ENCODE peak calls at places on chromosomes 12 and 14, in six cellular contexts. One of them, this sample, is unnamed.

GRCh38 chr14:79629891-79630560 is 581.3 kb downstream of the DIO2 start:
- DNase-seq in breast epithelium: no peak
- DNase-seq in H1: no peak
- DNase-seq in transverse colon: no peak
- DNase-seq in HCT116: no peak
- DNase-seq in GM23338: no peak
- DNase-seq in this sample: no peak

GRCh38 chr14:31405599-31406251 is 14.6 kb downstream of the HEATR5A start:
- DNase-seq in transverse colon: no peak
- DNase-seq in H1: no peak
- DNase-seq in breast epithelium: no peak
- DNase-seq in HCT116: no peak
- DNase-seq in GM23338: no peak
- DNase-seq in this sample: no peak

GRCh38 chr12:6790496-6791150 is 1.3 kb downstream of the CD4 start:
- DNase-seq in breast epithelium: no peak
- DNase-seq in HCT116: no peak
- DNase-seq in GM23338: no peak
- DNase-seq in transverse colon: no peak
- DNase-seq in H1: no peak
- DNase-seq in this sample: no peak

GRCh38 chr12:72828662-72829324 is 556.6 kb downstream of the TRHDE start:
- DNase-seq in HCT116: no peak
- DNase-seq in transverse colon: no peak
- DNase-seq in GM23338: no peak
- DNase-seq in H1: no peak
- DNase-seq in breast epithelium: no peak
- DNase-seq in this sample: no peak

GRCh38 chr12:41190360-41190759 is 2.2 kb downstream of the PDZRN4 start:
- DNase-seq in HCT116: no peak
- DNase-seq in transverse colon: no peak
- DNase-seq in H1: no peak
- DNase-seq in breast epithelium: no peak
- DNase-seq in GM23338: peak; percentile 49
- DNase-seq in this sample: no peak

GRCh38 chr14:76904100-76904739 is 78.0 kb downstream of the LRRC74A start:
- DNase-seq in transverse colon: peak; percentile 32
- DNase-seq in H1: no peak
- DNase-seq in HCT116: no peak
- DNase-seq in breast epithelium: no peak
- DNase-seq in GM23338: no peak
- DNase-seq in this sample: no peak

GRCh38 chr12:82527165-82527780 is 159.4 kb upstream of the TMTC2 start:
- DNase-seq in breast epithelium: no peak
- DNase-seq in HCT116: peak; percentile 47
- DNase-seq in H1: no peak
- DNase-seq in transverse colon: peak; percentile 12
- DNase-seq in GM23338: peak; percentile 61
- DNase-seq in this sample: no peak

GRCh38 chr14:49218436-49219092 is 367.6 kb downstream of the RPS29 start:
- DNase-seq in breast epithelium: no peak
- DNase-seq in HCT116: no peak
- DNase-seq in H1: no peak
- DNase-seq in transverse colon: no peak
- DNase-seq in GM23338: no peak
- DNase-seq in this sample: no peak

GRCh38 chr14:60222820-60223219 is 26.2 kb upstream of the PPM1A start:
- DNase-seq in HCT116: no peak
- DNase-seq in breast epithelium: peak; percentile 89
- DNase-seq in GM23338: no peak
- DNase-seq in transverse colon: no peak
- DNase-seq in H1: no peak
- DNase-seq in this sample: peak; percentile 45

GRCh38 chr14:40697221-40697620 is 909.5 kb upstream of the LRFN5 start:
- DNase-seq in transverse colon: no peak
- DNase-seq in H1: no peak
- DNase-seq in HCT116: no peak
- DNase-seq in GM23338: no peak
- DNase-seq in breast epithelium: no peak
- DNase-seq in this sample: no peak

GRCh38 chr12:51028126-51028810 is 2.1 kb upstream of the SLC11A2 start:
- DNase-seq in transverse colon: peak; percentile 21
- DNase-seq in HCT116: no peak
- DNase-seq in breast epithelium: no peak
- DNase-seq in GM23338: peak; percentile 89
- DNase-seq in H1: peak; percentile 38
- DNase-seq in this sample: peak; percentile 77

GRCh38 chr12:121810234-121810817 is 6.5 kb downstream of the SETD1B start:
- DNase-seq in breast epithelium: no peak
- DNase-seq in H1: no peak
- DNase-seq in GM23338: no peak
- DNase-seq in HCT116: no peak
- DNase-seq in transverse colon: no peak
- DNase-seq in this sample: peak; percentile 85

GRCh38 chr14:75972729-75973480 is 8.9 kb downstream of the TGFB3 start:
- DNase-seq in GM23338: peak; percentile 24
- DNase-seq in breast epithelium: no peak
- DNase-seq in transverse colon: no peak
- DNase-seq in HCT116: no peak
- DNase-seq in H1: no peak
- DNase-seq in this sample: no peak

GRCh38 chr14:99784508-99784907 is 8.7 kb upstream of the EML1 start:
- DNase-seq in HCT116: no peak
- DNase-seq in transverse colon: no peak
- DNase-seq in GM23338: no peak
- DNase-seq in H1: no peak
- DNase-seq in breast epithelium: no peak
- DNase-seq in this sample: no peak

GRCh38 chr14:72560856-72561493 is 332.9 kb downstream of the DPF3 start:
- DNase-seq in H1: no peak
- DNase-seq in transverse colon: no peak
- DNase-seq in GM23338: no peak
- DNase-seq in breast epithelium: no peak
- DNase-seq in HCT116: no peak
- DNase-seq in this sample: no peak

GRCh38 chr12:123054371-123054770 is 73.9 kb downstream of the ARL6IP4 start:
- DNase-seq in GM23338: no peak
- DNase-seq in H1: no peak
- DNase-seq in HCT116: no peak
- DNase-seq in transverse colon: no peak
- DNase-seq in breast epithelium: no peak
- DNase-seq in this sample: no peak

GRCh38 chr14:102540310-102541028 is 30.9 kb upstream of the ANKRD9 start:
- DNase-seq in transverse colon: no peak
- DNase-seq in H1: no peak
- DNase-seq in HCT116: no peak
- DNase-seq in GM23338: no peak
- DNase-seq in breast epithelium: no peak
- DNase-seq in this sample: no peak

GRCh38 chr14:105091335-105092123 is 26.3 kb upstream of the GPR132 start:
- DNase-seq in H1: no peak
- DNase-seq in HCT116: peak; percentile 77
- DNase-seq in transverse colon: peak; percentile 94
- DNase-seq in GM23338: no peak
- DNase-seq in breast epithelium: peak; percentile 86
- DNase-seq in this sample: peak; percentile 92

GRCh38 chr12:114406326-114407033 is 536 bp upstream of the TBX5 start:
- DNase-seq in breast epithelium: no peak
- DNase-seq in HCT116: no peak
- DNase-seq in GM23338: peak; percentile 33
- DNase-seq in transverse colon: no peak
- DNase-seq in H1: no peak
- DNase-seq in this sample: peak; percentile 59

GRCh38 chr14:75229923-75230792 is 48.5 kb upstream of the FOS start:
- DNase-seq in H1: no peak
- DNase-seq in HCT116: peak; percentile 72
- DNase-seq in transverse colon: peak; percentile 69
- DNase-seq in breast epithelium: peak; percentile 56
- DNase-seq in GM23338: peak; percentile 70
- DNase-seq in this sample: peak; percentile 53

DNA sequence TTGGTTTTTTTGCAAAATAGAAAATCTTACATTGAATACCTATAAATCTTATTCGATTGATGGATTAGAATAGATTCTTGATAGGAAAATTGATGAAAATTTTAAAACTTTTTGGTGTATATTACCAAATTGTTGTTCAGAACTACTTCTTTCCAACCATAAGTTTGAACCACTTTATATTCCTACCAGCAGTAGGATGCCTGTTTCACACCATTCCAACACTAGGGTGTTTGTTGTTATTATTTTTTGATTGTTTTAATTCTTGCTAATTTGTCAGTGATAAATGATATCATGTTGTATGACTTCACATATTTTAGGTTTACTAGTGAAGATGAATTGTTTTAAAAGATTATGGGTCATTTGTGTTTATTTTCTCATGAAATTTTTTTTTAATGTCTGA is 43.4 kb downstream of the UTP20 start:
- DNase-seq in HCT116: no peak
- DNase-seq in transverse colon: no peak
- DNase-seq in breast epithelium: no peak
- DNase-seq in H1: no peak
- DNase-seq in GM23338: no peak
- DNase-seq in this sample: no peak
- H3K36me3 ChIP-seq in HCT116: peaks cover 43% of the 10 kb centered on the region
- H3K36me3 ChIP-seq in transverse colon: no peaks in the 10 kb centered on the region
- H3K36me3 ChIP-seq in breast epithelium: peaks cover 6% of the 10 kb centered on the region
- H3K36me3 ChIP-seq in H1: peaks cover 7% of the 10 kb centered on the region
- H3K36me3 ChIP-seq in GM23338: peaks cover 42% of the 10 kb centered on the region
- H3K36me3 ChIP-seq in this sample: peaks cover 7% of the 10 kb centered on the region

DNA sequence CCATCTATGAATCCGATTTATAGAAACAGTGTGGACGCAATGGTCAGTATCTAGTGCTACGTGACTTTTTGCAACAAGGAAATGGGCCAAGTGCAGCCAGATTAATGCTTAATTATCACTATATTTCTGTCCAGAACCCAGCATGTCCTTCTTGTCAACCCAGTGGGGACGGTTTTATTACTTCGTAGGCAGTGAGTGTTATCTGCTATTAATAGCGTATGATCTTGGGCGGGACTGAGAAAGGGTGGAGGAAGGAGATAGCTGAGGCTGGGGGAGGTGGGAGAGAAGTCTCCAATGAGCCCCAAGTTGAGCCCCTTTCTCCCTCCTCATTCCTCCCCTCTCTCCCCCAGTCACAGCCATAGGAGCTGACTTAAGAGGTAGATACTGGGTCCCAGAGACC is 59.7 kb upstream of the FAM222A start:
- DNase-seq in HCT116: no peak
- DNase-seq in H1: no peak
- DNase-seq in GM23338: no peak
- DNase-seq in breast epithelium: no peak
- DNase-seq in transverse colon: no peak
- DNase-seq in this sample: no peak
- TF ChIP-seq CTCF in HCT116: no peak
- TF ChIP-seq CTCF in H1: no peak
- TF ChIP-seq CTCF in GM23338: no peak
- TF ChIP-seq CTCF in breast epithelium: no peak
- TF ChIP-seq CTCF in transverse colon: no peak
- TF ChIP-seq CTCF in this sample: no peak

GRCh38 chr14:61355892-61356325 is 34.5 kb downstream of the PRKCH start:
- DNase-seq in H1: peak; percentile 54
- DNase-seq in GM23338: peak; percentile 81
- DNase-seq in breast epithelium: peak; percentile 83
- DNase-seq in transverse colon: no peak
- DNase-seq in HCT116: peak; percentile 98
- DNase-seq in this sample: peak; percentile 79
- TF ChIP-seq POLR2AphosphoS5 in H1: no peak
- TF ChIP-seq POLR2AphosphoS5 in GM23338: no peak
- TF ChIP-seq POLR2AphosphoS5 in breast epithelium: peak; percentile 88
- TF ChIP-seq POLR2AphosphoS5 in transverse colon: no peak
- TF ChIP-seq POLR2AphosphoS5 in HCT116: peak; percentile 74
- TF ChIP-seq POLR2AphosphoS5 in this sample: peak; percentile 98

GRCh38 chr12:112179936-112180335 is 54.6 kb downstream of the TRAFD1 start:
- DNase-seq in transverse colon: no peak
- DNase-seq in breast epithelium: peak; percentile 33
- DNase-seq in H1: no peak
- DNase-seq in HCT116: no peak
- DNase-seq in GM23338: no peak
- DNase-seq in this sample: no peak

GRCh38 chr12:112179341-112179740 is 54.0 kb downstream of the TRAFD1 start:
- DNase-seq in HCT116: no peak
- DNase-seq in breast epithelium: no peak
- DNase-seq in GM23338: no peak
- DNase-seq in H1: no peak
- DNase-seq in transverse colon: no peak
- DNase-seq in this sample: no peak

GRCh38 chr12:112178796-112179195 is 53.4 kb downstream of the TRAFD1 start:
- DNase-seq in GM23338: no peak
- DNase-seq in transverse colon: no peak
- DNase-seq in HCT116: no peak
- DNase-seq in H1: no peak
- DNase-seq in breast epithelium: no peak
- DNase-seq in this sample: no peak

GRCh38 chr12:112182499-112182898 is 57.1 kb downstream of the TRAFD1 start:
- DNase-seq in H1: no peak
- DNase-seq in GM23338: no peak
- DNase-seq in breast epithelium: no peak
- DNase-seq in transverse colon: no peak
- DNase-seq in HCT116: no peak
- DNase-seq in this sample: peak; percentile 79

GRCh38 chr12:112180422-112180821 is 55.1 kb downstream of the TRAFD1 start:
- DNase-seq in HCT116: no peak
- DNase-seq in H1: no peak
- DNase-seq in GM23338: no peak
- DNase-seq in transverse colon: no peak
- DNase-seq in breast epithelium: no peak
- DNase-seq in this sample: no peak
- H3K36me3 ChIP-seq in HCT116: no peaks in the 10 kb centered on the region
- H3K36me3 ChIP-seq in H1: peaks cover 7% of the 10 kb centered on the region
- H3K36me3 ChIP-seq in GM23338: peaks cover 3% of the 10 kb centered on the region
- H3K36me3 ChIP-seq in transverse colon: no peaks in the 10 kb centered on the region
- H3K36me3 ChIP-seq in breast epithelium: peaks cover 16% of the 10 kb centered on the region
- H3K36me3 ChIP-seq in this sample: peaks cover 64% of the 10 kb centered on the region

GRCh38 chr12:389138-390096 is at the start of gene KDM5A:
- DNase-seq in transverse colon: peak; percentile 94
- DNase-seq in GM23338: peak; percentile 97
- DNase-seq in HCT116: peak; percentile 90
- DNase-seq in breast epithelium: peak; percentile 87
- DNase-seq in H1: peak; percentile 29
- DNase-seq in this sample: peak; percentile 85
- TF ChIP-seq CTCF in transverse colon: peak; percentile 36
- TF ChIP-seq CTCF in GM23338: no peak
- TF ChIP-seq CTCF in HCT116: no peak
- TF ChIP-seq CTCF in breast epithelium: no peak
- TF ChIP-seq CTCF in H1: peak; percentile 15
- TF ChIP-seq CTCF in this sample: peak; percentile 9